ENCODE peak calls at places on chromosome 19, in ten cellular contexts. B is SK-N-SH; W is heart right ventricle; A is hepatocyte; I is GM23338; K is AG04450; D is IMR-90; Y is CD8-positive, alpha-beta T cell; V is H9; Z is astrocyte. Q is an unnamed sample.
A peak's percentile ranks its signal among the peaks of the same experiment; 100 is the strongest.

GRCh38 chr19:46882034-46882433 is 21.2 kb downstream of the ARHGAP35 start:
- DNase-seq in Y (no peak), V (no peak), Z (no peak), D (no peak), W (no peak), I (no peak), K (no peak), B (no peak), A (no peak), Q (no peak)

GRCh38 chr19:40229484-40229883 is 3.0 kb upstream of the CCNP start:
- DNase-seq in D (peak; percentile 59), B (no peak), Y (no peak), V (no peak), A (no peak), I (no peak), Z (peak; percentile 47), K (no peak), W (no peak), Q (no peak)

GRCh38 chr19:34241513-34242337 is 12.6 kb upstream of the GARRE1 start:
- DNase-seq in Y (peak; percentile 30), B (no peak), V (peak; percentile 92), D (no peak), Z (no peak), I (peak; percentile 93), A (peak; percentile 78), K (no peak), W (no peak), Q (no peak)

GRCh38 chr19:37309834-37310575 is 60.9 kb upstream of the ZNF527 start:
- DNase-seq in B (peak; percentile 32), V (no peak), Z (no peak), A (peak; percentile 25), W (no peak), I (peak; percentile 64), Y (peak; percentile 27), D (no peak), K (no peak), Q (no peak)

GRCh38 chr19:40778865-40779284 is 828 bp downstream of the RAB4B start:
- DNase-seq in A (peak; percentile 57), D (peak; percentile 29), B (no peak), K (no peak), Z (peak; percentile 22), W (no peak), I (no peak), V (no peak), Y (no peak), Q (no peak)

GRCh38 chr19:10618846-10619245 is 6.5 kb upstream of the SLC44A2 start:
- DNase-seq in W (no peak), Z (no peak), B (no peak), V (no peak), A (no peak), I (no peak), D (no peak), K (no peak), Y (no peak), Q (no peak)

GRCh38 chr19:33683881-33684549 is 62.3 kb downstream of the CHST8 start:
- DNase-seq in Z (peak; percentile 18), B (no peak), K (peak; percentile 6), V (peak; percentile 90), I (peak; percentile 91), W (peak; percentile 33), A (peak; percentile 86), Y (no peak), D (peak; percentile 18), Q (no peak)

GRCh38 chr19:50770888-50771287 is 624 bp downstream of the GPR32 start:
- DNase-seq in W (no peak), K (no peak), Z (no peak), V (no peak), D (no peak), I (no peak), Y (no peak), A (no peak), B (no peak), Q (no peak)

GRCh38 chr19:4922530-4923378 is 13.5 kb downstream of the UHRF1 start:
- DNase-seq in A (no peak), D (no peak), V (no peak), Y (no peak), K (no peak), Z (no peak), B (no peak), I (no peak), W (no peak), Q (peak; percentile 14)

GRCh38 chr19:344625-345319 is at the start of gene MIER2:
- DNase-seq in I (peak; percentile 83), Y (peak; percentile 77), W (peak; percentile 90), V (peak; percentile 90), B (peak; percentile 99), Z (peak; percentile 27), K (peak; percentile 16), D (peak; percentile 68), A (peak; percentile 92), Q (peak; percentile 43)

GRCh38 chr19:57302020-57302465 is 18.2 kb upstream of the ZNF543 start:
- DNase-seq in K (peak; percentile 87), A (peak; percentile 52), W (no peak), Y (no peak), V (no peak), D (peak; percentile 95), I (no peak), Z (peak; percentile 83), B (no peak), Q (no peak)

GRCh38 chr19:30207357-30207756 is 164.8 kb upstream of the ZNF536 start:
- DNase-seq in B (no peak), D (no peak), W (no peak), Y (no peak), V (peak; percentile 14), I (no peak), A (no peak), K (no peak), Z (no peak), Q (no peak)

GRCh38 chr19:7602240-7602934 is 6.7 kb downstream of the CAMSAP3 start:
- DNase-seq in W (no peak), B (peak; percentile 12), K (no peak), I (no peak), Y (no peak), Z (no peak), D (no peak), V (no peak), A (no peak), Q (no peak)

GRCh38 chr19:51873097-51873496 is 14.7 kb downstream of the ZNF577 start:
- DNase-seq in V (no peak), B (no peak), Z (no peak), Y (no peak), A (no peak), K (no peak), I (no peak), D (no peak), W (no peak), Q (no peak)

GRCh38 chr19:18423258-18424020 is 4.2 kb downstream of the SSBP4 start:
- DNase-seq in Y (no peak), I (no peak), D (no peak), Z (no peak), W (no peak), V (no peak), K (no peak), B (no peak), A (no peak), Q (no peak)

GRCh38 chr19:18422530-18423191 is 3.5 kb downstream of the SSBP4 start:
- DNase-seq in Z (no peak), K (no peak), I (no peak), A (no peak), V (no peak), D (no peak), W (no peak), Y (no peak), B (no peak), Q (no peak)

GRCh38 chr19:18425515-18426415 is 6.6 kb downstream of the SSBP4 start:
- DNase-seq in A (no peak), B (no peak), K (no peak), V (no peak), Y (peak; percentile 36), Z (peak; percentile 47), W (peak; percentile 75), I (peak; percentile 26), D (peak; percentile 62), Q (no peak)

GRCh38 chr19:18424890-18425514 is 5.8 kb downstream of the SSBP4 start:
- DNase-seq in D (no peak), A (no peak), B (no peak), K (no peak), W (no peak), I (no peak), V (no peak), Z (no peak), Y (no peak), Q (no peak)

DNA sequence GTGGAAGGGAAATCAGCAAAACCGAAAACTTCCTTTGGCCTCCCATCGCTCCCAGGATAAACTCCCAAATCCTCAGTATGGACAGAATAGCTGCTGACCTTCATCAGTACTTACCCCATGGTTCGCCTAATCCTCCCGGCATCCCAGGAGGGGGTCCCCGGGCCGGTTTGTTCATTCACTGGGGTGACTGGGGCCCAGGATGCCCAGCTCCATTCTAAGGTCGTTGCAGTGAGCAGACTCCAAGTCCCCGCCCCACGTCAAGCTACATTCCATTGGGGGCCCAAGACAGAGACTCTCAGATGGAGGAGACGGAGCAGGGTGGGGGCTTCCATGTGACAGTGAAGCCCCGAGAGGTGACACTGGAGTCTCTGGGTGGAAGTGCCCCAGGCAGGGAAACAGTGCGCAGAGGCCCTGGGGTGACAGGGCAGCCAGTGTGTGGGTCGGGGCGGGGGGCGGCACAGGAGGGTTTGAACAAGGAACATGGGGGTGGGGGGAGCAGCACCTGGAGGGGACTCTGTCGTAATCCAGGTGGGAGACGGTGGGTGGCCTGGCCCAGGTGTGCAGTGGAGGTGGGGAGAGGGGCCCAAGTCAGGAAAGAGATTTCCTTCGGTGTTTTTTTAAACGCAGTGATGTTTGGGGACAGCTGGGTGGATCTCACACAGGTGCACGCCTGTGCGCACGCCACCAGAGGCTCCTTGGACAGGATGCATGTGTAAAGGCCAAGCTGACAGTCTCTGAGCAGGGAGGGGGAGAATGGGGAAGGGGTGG is 5.1 kb downstream of the SSBP4 start:
- DNase-seq in W (no peak), D (no peak), Z (no peak), Y (no peak), A (no peak), K (no peak), I (peak; percentile 33), V (no peak), B (no peak), Q (no peak)
- H3K27ac ChIP-seq in W (no peak overlapping the region), D (no peak overlapping the region), Z (no peak overlapping the region), Y (no peak overlapping the region), A (peak overlapping the region; percentile 16), K (no peak overlapping the region), I (no peak overlapping the region), V (no peak overlapping the region), B (no peak overlapping the region), Q (no peak overlapping the region)

GRCh38 chr19:15194938-15195337 is 5.9 kb downstream of the NOTCH3 start:
- DNase-seq in I (no peak), K (no peak), Y (no peak), B (no peak), W (no peak), Z (peak; percentile 77), A (no peak), D (peak; percentile 59), V (no peak), Q (no peak)
- H3K27ac ChIP-seq in I (no peak overlapping the region), K (peak overlapping the region; percentile 21), Y (no peak overlapping the region), B (no peak overlapping the region), W (peak overlapping the region; percentile 45), Z (peak overlapping the region; percentile 50), A (peak overlapping the region; percentile 90), D (no peak overlapping the region), V (no peak overlapping the region), Q (no peak overlapping the region)

GRCh38 chr19:17848598-17849292 is 963 bp upstream of the JAK3 start:
- DNase-seq in Z (no peak), A (no peak), V (no peak), Y (no peak), B (peak; percentile 9), K (no peak), I (no peak), W (no peak), D (no peak), Q (no peak)
- H3K27ac ChIP-seq in Z (no peak overlapping the region), A (no peak overlapping the region), V (no peak overlapping the region), Y (no peak overlapping the region), B (no peak overlapping the region), K (no peak overlapping the region), I (no peak overlapping the region), W (peak overlapping the region; percentile 71), D (no peak overlapping the region), Q (peak overlapping the region; percentile 45)

GRCh38 chr19:16248380-16249023 is 50.8 kb downstream of the AP1M1 start:
- DNase-seq in B (no peak), D (no peak), Z (no peak), Y (no peak), V (no peak), K (no peak), I (no peak), W (no peak), A (no peak), Q (no peak)
- H3K27ac ChIP-seq in B (no peak overlapping the region), D (no peak overlapping the region), Z (no peak overlapping the region), Y (no peak overlapping the region), V (no peak overlapping the region), K (no peak overlapping the region), I (no peak overlapping the region), W (no peak overlapping the region), A (no peak overlapping the region), Q (no peak overlapping the region)

Q was measured in substantia nigra.